ENCODE peak calls at places on chromosome 10, in seven cellular contexts. One of them, this sample, is unnamed.

GRCh38 chr10:70912556-70912955 is 24.2 kb upstream of the PCBD1 start:
- DNase-seq in osteocyte: no peak
- DNase-seq in WTC11: peak
- DNase-seq in H9: no peak
- DNase-seq in cardiac fibroblast: no peak
- DNase-seq in HFF-Myc: no peak
- DNase-seq in BJ: no peak
- DNase-seq in this sample: no peak

GRCh38 chr10:119597405-119598186 is 832 bp upstream of the TIAL1 start:
- DNase-seq in osteocyte: no peak
- DNase-seq in WTC11: no peak
- DNase-seq in H9: no peak
- DNase-seq in cardiac fibroblast: no peak
- DNase-seq in HFF-Myc: no peak
- DNase-seq in BJ: no peak
- DNase-seq in this sample: no peak

GRCh38 chr10:111087968-111088505 is 11.2 kb downstream of the ADRA2A start:
- DNase-seq in osteocyte: peak
- DNase-seq in WTC11: no peak
- DNase-seq in H9: no peak
- DNase-seq in cardiac fibroblast: no peak
- DNase-seq in HFF-Myc: no peak
- DNase-seq in BJ: no peak
- DNase-seq in this sample: no peak

GRCh38 chr10:127979017-127979416 is 72.1 kb downstream of the PTPRE start:
- DNase-seq in osteocyte: no peak
- DNase-seq in WTC11: no peak
- DNase-seq in H9: peak
- DNase-seq in cardiac fibroblast: peak
- DNase-seq in HFF-Myc: no peak
- DNase-seq in BJ: no peak
- DNase-seq in this sample: no peak

GRCh38 chr10:126226205-126226604 is 162.1 kb downstream of the ADAM12 start:
- DNase-seq in osteocyte: no peak
- DNase-seq in WTC11: no peak
- DNase-seq in H9: no peak
- DNase-seq in cardiac fibroblast: no peak
- DNase-seq in HFF-Myc: no peak
- DNase-seq in BJ: no peak
- DNase-seq in this sample: no peak

GRCh38 chr10:14453593-14453992 is 122.9 kb upstream of the FRMD4A start:
- DNase-seq in osteocyte: no peak
- DNase-seq in WTC11: no peak
- DNase-seq in H9: no peak
- DNase-seq in cardiac fibroblast: no peak
- DNase-seq in HFF-Myc: no peak
- DNase-seq in BJ: no peak
- DNase-seq in this sample: no peak

GRCh38 chr10:2883238-2883637 is 184.1 kb upstream of the PFKP start:
- DNase-seq in osteocyte: no peak
- DNase-seq in WTC11: no peak
- DNase-seq in H9: no peak
- DNase-seq in cardiac fibroblast: no peak
- DNase-seq in HFF-Myc: no peak
- DNase-seq in BJ: no peak
- DNase-seq in this sample: no peak

GRCh38 chr10:74822583-74823089 is 3.8 kb upstream of the KAT6B start:
- DNase-seq in osteocyte: no peak
- DNase-seq in WTC11: no peak
- DNase-seq in H9: no peak
- DNase-seq in cardiac fibroblast: no peak
- DNase-seq in HFF-Myc: no peak
- DNase-seq in BJ: no peak
- DNase-seq in this sample: no peak

GRCh38 chr10:112827951-112828350 is 122.1 kb upstream of the TCF7L2 start:
- DNase-seq in osteocyte: no peak
- DNase-seq in WTC11: no peak
- DNase-seq in H9: no peak
- DNase-seq in cardiac fibroblast: no peak
- DNase-seq in HFF-Myc: no peak
- DNase-seq in BJ: no peak
- DNase-seq in this sample: no peak

GRCh38 chr10:112827091-112827490 is 123.0 kb upstream of the TCF7L2 start:
- DNase-seq in osteocyte: no peak
- DNase-seq in WTC11: no peak
- DNase-seq in H9: no peak
- DNase-seq in cardiac fibroblast: no peak
- DNase-seq in HFF-Myc: no peak
- DNase-seq in BJ: no peak
- DNase-seq in this sample: no peak

GRCh38 chr10:112823604-112824003 is 126.4 kb upstream of the TCF7L2 start:
- DNase-seq in osteocyte: no peak
- DNase-seq in WTC11: no peak
- DNase-seq in H9: no peak
- DNase-seq in cardiac fibroblast: no peak
- DNase-seq in HFF-Myc: no peak
- DNase-seq in BJ: no peak
- DNase-seq in this sample: no peak

GRCh38 chr10:112823007-112823406 is 127.0 kb upstream of the TCF7L2 start:
- DNase-seq in osteocyte: no peak
- DNase-seq in WTC11: no peak
- DNase-seq in H9: no peak
- DNase-seq in cardiac fibroblast: no peak
- DNase-seq in HFF-Myc: no peak
- DNase-seq in BJ: no peak
- DNase-seq in this sample: no peak

GRCh38 chr10:112826018-112826697 is 123.9 kb upstream of the TCF7L2 start:
- DNase-seq in osteocyte: no peak
- DNase-seq in WTC11: no peak
- DNase-seq in H9: no peak
- DNase-seq in cardiac fibroblast: no peak
- DNase-seq in HFF-Myc: no peak
- DNase-seq in BJ: no peak
- DNase-seq in this sample: no peak
- TF ChIP-seq CTCF in osteocyte: no peak
- TF ChIP-seq CTCF in WTC11: no peak
- TF ChIP-seq CTCF in H9: no peak
- TF ChIP-seq CTCF in cardiac fibroblast: no peak
- TF ChIP-seq CTCF in HFF-Myc: no peak
- TF ChIP-seq CTCF in BJ: no peak
- TF ChIP-seq CTCF in this sample: no peak

DNA sequence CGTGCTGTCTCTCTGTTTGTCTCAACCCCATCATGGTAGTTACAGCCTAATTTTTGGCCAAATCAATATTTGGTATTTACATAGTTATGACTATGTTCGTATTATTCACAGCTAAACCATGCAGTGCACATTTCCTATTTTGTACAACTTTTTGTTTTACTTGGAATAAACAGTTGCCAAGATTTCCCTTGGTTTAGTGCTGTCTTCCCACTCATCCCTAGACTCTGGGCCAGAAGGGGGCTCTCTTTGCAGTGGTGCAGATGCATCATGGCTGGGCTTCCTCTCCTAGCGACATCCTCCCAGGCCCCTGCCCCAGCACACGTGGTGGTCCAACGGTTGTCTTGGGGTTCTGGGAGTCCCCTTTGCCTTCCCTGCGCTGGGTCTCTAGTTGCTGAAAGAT is 151.6 kb downstream of the PTPN20 start:
- DNase-seq in osteocyte: peak
- DNase-seq in WTC11: peak
- DNase-seq in H9: peak
- DNase-seq in cardiac fibroblast: peak
- DNase-seq in HFF-Myc: no peak
- DNase-seq in BJ: no peak
- DNase-seq in this sample: no peak
- TF ChIP-seq CTCF in osteocyte: peak
- TF ChIP-seq CTCF in WTC11: no peak
- TF ChIP-seq CTCF in H9: peak
- TF ChIP-seq CTCF in cardiac fibroblast: peak
- TF ChIP-seq CTCF in HFF-Myc: peak
- TF ChIP-seq CTCF in BJ: peak
- TF ChIP-seq CTCF in this sample: peak

DNA sequence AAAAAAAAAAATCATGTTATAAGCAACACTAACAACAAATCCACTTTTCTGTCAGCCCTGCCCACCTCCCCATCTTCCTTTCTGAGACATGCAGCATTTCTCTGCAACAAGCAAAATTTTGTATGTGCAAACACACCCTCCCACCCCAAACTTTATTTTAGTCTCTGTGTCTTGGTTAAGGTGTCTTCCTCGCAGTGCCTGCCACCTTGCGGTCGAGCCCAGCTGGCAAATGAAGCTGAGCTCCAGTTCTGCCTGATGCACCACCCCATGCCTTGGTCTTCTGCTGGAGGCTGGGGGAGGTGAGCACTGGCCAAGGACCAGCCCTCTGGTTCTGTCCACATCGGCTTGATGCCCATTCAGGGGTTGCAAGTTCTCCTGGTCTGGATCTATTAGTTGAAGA is 206.3 kb downstream of the MGMT start:
- DNase-seq in osteocyte: no peak
- DNase-seq in WTC11: no peak
- DNase-seq in H9: no peak
- DNase-seq in cardiac fibroblast: no peak
- DNase-seq in HFF-Myc: no peak
- DNase-seq in BJ: no peak
- DNase-seq in this sample: no peak
- TF ChIP-seq CTCF in osteocyte: no peak
- TF ChIP-seq CTCF in WTC11: no peak
- TF ChIP-seq CTCF in H9: peak
- TF ChIP-seq CTCF in cardiac fibroblast: no peak
- TF ChIP-seq CTCF in HFF-Myc: no peak
- TF ChIP-seq CTCF in BJ: no peak
- TF ChIP-seq CTCF in this sample: no peak

GRCh38 chr10:50990568-50991495 is 83.5 kb upstream of the PRKG1 start:
- DNase-seq in osteocyte: no peak
- DNase-seq in WTC11: peak
- DNase-seq in H9: peak
- DNase-seq in cardiac fibroblast: peak
- DNase-seq in HFF-Myc: no peak
- DNase-seq in BJ: peak
- DNase-seq in this sample: peak
- TF ChIP-seq CTCF in osteocyte: no peak
- TF ChIP-seq CTCF in WTC11: no peak
- TF ChIP-seq CTCF in H9: no peak
- TF ChIP-seq CTCF in cardiac fibroblast: no peak
- TF ChIP-seq CTCF in HFF-Myc: no peak
- TF ChIP-seq CTCF in BJ: no peak
- TF ChIP-seq CTCF in this sample: no peak

GRCh38 chr10:90779573-90779972 is 78.3 kb downstream of the HTR7 start:
- DNase-seq in osteocyte: no peak
- DNase-seq in WTC11: no peak
- DNase-seq in H9: no peak
- DNase-seq in cardiac fibroblast: no peak
- DNase-seq in HFF-Myc: peak
- DNase-seq in BJ: no peak
- DNase-seq in this sample: no peak
- TF ChIP-seq CTCF in osteocyte: peak
- TF ChIP-seq CTCF in WTC11: no peak
- TF ChIP-seq CTCF in H9: peak
- TF ChIP-seq CTCF in cardiac fibroblast: peak
- TF ChIP-seq CTCF in HFF-Myc: peak
- TF ChIP-seq CTCF in BJ: peak
- TF ChIP-seq CTCF in this sample: no peak

GRCh38 chr10:36802523-36803153 is 322.8 kb upstream of the ANKRD30A start:
- DNase-seq in osteocyte: no peak
- DNase-seq in WTC11: no peak
- DNase-seq in H9: no peak
- DNase-seq in cardiac fibroblast: peak
- DNase-seq in HFF-Myc: peak
- DNase-seq in BJ: no peak
- DNase-seq in this sample: no peak

GRCh38 chr10:36808625-36809362 is 316.6 kb upstream of the ANKRD30A start:
- DNase-seq in osteocyte: no peak
- DNase-seq in WTC11: no peak
- DNase-seq in H9: no peak
- DNase-seq in cardiac fibroblast: no peak
- DNase-seq in HFF-Myc: no peak
- DNase-seq in BJ: no peak
- DNase-seq in this sample: no peak

GRCh38 chr10:36801660-36802059 is 323.7 kb upstream of the ANKRD30A start:
- DNase-seq in osteocyte: no peak
- DNase-seq in WTC11: no peak
- DNase-seq in H9: no peak
- DNase-seq in cardiac fibroblast: no peak
- DNase-seq in HFF-Myc: no peak
- DNase-seq in BJ: no peak
- DNase-seq in this sample: no peak

GRCh38 chr10:36803229-36803628 is 322.2 kb upstream of the ANKRD30A start:
- DNase-seq in osteocyte: no peak
- DNase-seq in WTC11: no peak
- DNase-seq in H9: no peak
- DNase-seq in cardiac fibroblast: no peak
- DNase-seq in HFF-Myc: no peak
- DNase-seq in BJ: no peak
- DNase-seq in this sample: no peak
- TF ChIP-seq CTCF in osteocyte: no peak
- TF ChIP-seq CTCF in WTC11: no peak
- TF ChIP-seq CTCF in H9: no peak
- TF ChIP-seq CTCF in cardiac fibroblast: no peak
- TF ChIP-seq CTCF in HFF-Myc: no peak
- TF ChIP-seq CTCF in BJ: no peak
- TF ChIP-seq CTCF in this sample: no peak

DNA sequence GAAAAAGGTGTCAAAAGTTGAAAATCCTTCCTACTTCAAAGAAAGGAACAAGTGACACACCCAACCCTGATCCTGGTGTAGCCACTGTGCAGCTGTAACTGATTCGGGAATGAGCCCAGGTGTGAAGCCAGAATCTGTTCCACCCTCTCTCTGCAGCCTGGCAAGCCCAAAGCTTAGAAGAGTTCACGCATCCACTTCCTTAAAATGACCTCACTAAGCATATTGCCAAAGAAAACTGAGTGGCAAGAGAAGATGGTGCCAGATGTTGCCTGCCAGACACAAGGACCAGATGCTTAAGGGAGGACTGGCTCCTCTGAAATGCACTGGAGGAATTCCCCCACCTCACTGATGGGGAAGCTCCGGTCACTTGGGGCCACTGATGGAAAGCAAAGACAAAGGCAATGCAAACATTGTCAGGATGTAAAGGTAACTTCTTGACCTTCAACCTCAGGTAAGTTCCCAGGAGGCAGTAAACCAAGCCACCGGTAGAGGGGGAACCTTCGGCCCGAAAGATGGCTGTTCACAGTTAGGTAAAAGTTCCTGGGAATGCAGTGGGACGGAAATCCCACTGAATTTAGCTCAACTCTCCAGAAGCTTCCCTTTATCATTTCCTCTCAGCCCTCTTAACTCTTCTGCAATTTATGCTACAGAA is 554.9 kb downstream of the KCNMA1 start:
- DNase-seq in osteocyte: peak
- DNase-seq in WTC11: peak
- DNase-seq in H9: peak
- DNase-seq in cardiac fibroblast: no peak
- DNase-seq in HFF-Myc: no peak
- DNase-seq in BJ: no peak
- DNase-seq in this sample: no peak
- TF ChIP-seq CTCF in osteocyte: no peak
- TF ChIP-seq CTCF in WTC11: peak
- TF ChIP-seq CTCF in H9: peak
- TF ChIP-seq CTCF in cardiac fibroblast: no peak
- TF ChIP-seq CTCF in HFF-Myc: peak
- TF ChIP-seq CTCF in BJ: no peak
- TF ChIP-seq CTCF in this sample: no peak